ENCODE peak calls at places on chromosome 20, in four cellular contexts. One of them, this sample, is unnamed.

GRCh38 chr20:20731000-20731944 is 18.8 kb upstream of the RALGAPA2 start:
- DNase-seq in K562: no peak
- DNase-seq in GM12878: no peak
- DNase-seq in HepG2: no peak
- DNase-seq in this sample: no peak

GRCh38 chr20:37344506-37345338 is 1.2 kb upstream of the SRC start:
- DNase-seq in HepG2: peak
- DNase-seq in GM12878: no peak
- DNase-seq in K562: no peak
- DNase-seq in this sample: peak

GRCh38 chr20:45352729-45353128 is 4.5 kb upstream of the SDC4 start:
- DNase-seq in GM12878: no peak
- DNase-seq in K562: no peak
- DNase-seq in HepG2: no peak
- DNase-seq in this sample: no peak

GRCh38 chr20:37941332-37941731 is 38.4 kb downstream of the VSTM2L start:
- DNase-seq in HepG2: peak
- DNase-seq in K562: peak
- DNase-seq in GM12878: no peak
- DNase-seq in this sample: peak

GRCh38 chr20:45629496-45630100 is at the start of gene WFDC10A:
- DNase-seq in HepG2: peak
- DNase-seq in GM12878: no peak
- DNase-seq in K562: peak
- DNase-seq in this sample: peak

GRCh38 chr20:710762-711120 is 35.1 kb upstream of the SCRT2 start:
- DNase-seq in K562: no peak
- DNase-seq in HepG2: no peak
- DNase-seq in GM12878: no peak
- DNase-seq in this sample: no peak

GRCh38 chr20:57785720-57786119 is 75.9 kb upstream of the PMEPA1 start:
- DNase-seq in HepG2: no peak
- DNase-seq in GM12878: no peak
- DNase-seq in K562: no peak
- DNase-seq in this sample: no peak

GRCh38 chr20:41854765-41855164 is 236.6 kb upstream of the CHD6 start:
- DNase-seq in K562: peak
- DNase-seq in HepG2: no peak
- DNase-seq in GM12878: no peak
- DNase-seq in this sample: peak

GRCh38 chr20:40961686-40962640 is 66.7 kb upstream of the TOP1 start:
- DNase-seq in GM12878: no peak
- DNase-seq in K562: no peak
- DNase-seq in HepG2: no peak
- DNase-seq in this sample: no peak

GRCh38 chr20:5364136-5364821 is 47.5 kb upstream of the PROKR2 start:
- DNase-seq in HepG2: no peak
- DNase-seq in K562: no peak
- DNase-seq in GM12878: no peak
- DNase-seq in this sample: no peak

GRCh38 chr20:60054716-60055371 is 96.6 kb downstream of the CDH26 start:
- DNase-seq in GM12878: no peak
- DNase-seq in K562: no peak
- DNase-seq in HepG2: no peak
- DNase-seq in this sample: no peak

GRCh38 chr20:33444797-33445560 is 1.4 kb upstream of the SNTA1 start:
- DNase-seq in GM12878: no peak
- DNase-seq in HepG2: peak
- DNase-seq in K562: peak
- DNase-seq in this sample: no peak

GRCh38 chr20:44400671-44401051 is 45.2 kb downstream of the HNF4A start:
- DNase-seq in HepG2: no peak
- DNase-seq in K562: peak
- DNase-seq in GM12878: no peak
- DNase-seq in this sample: no peak

GRCh38 chr20:60569116-60569515 is 610.9 kb downstream of the CDH26 start:
- DNase-seq in K562: no peak
- DNase-seq in GM12878: no peak
- DNase-seq in HepG2: no peak
- DNase-seq in this sample: no peak

GRCh38 chr20:7470912-7471311 is 469.3 kb downstream of the HAO1 start:
- DNase-seq in GM12878: no peak
- DNase-seq in K562: no peak
- DNase-seq in HepG2: no peak
- DNase-seq in this sample: no peak

GRCh38 chr20:64139200-64140081 is 24.8 kb upstream of the MYT1 start:
- DNase-seq in K562: no peak
- DNase-seq in HepG2: no peak
- DNase-seq in GM12878: no peak
- DNase-seq in this sample: no peak

GRCh38 chr20:62010551-62011402 is 54.9 kb downstream of the TAF4 start:
- DNase-seq in HepG2: peak
- DNase-seq in K562: peak
- DNase-seq in GM12878: peak
- DNase-seq in this sample: peak

GRCh38 chr20:15065794-15066193 is 728.4 kb upstream of the FLRT3 start:
- DNase-seq in GM12878: no peak
- DNase-seq in HepG2: no peak
- DNase-seq in K562: no peak
- DNase-seq in this sample: no peak

GRCh38 chr20:15637971-15638754 is 935.1 kb downstream of the KIF16B start:
- DNase-seq in K562: no peak
- DNase-seq in GM12878: no peak
- DNase-seq in HepG2: no peak
- DNase-seq in this sample: no peak

GRCh38 chr20:3239867-3240775 is 1.1 kb upstream of the SLC4A11 start:
- DNase-seq in GM12878: no peak
- DNase-seq in HepG2: no peak
- DNase-seq in K562: no peak
- DNase-seq in this sample: no peak

GRCh38 chr20:17172826-17173420 is 53.9 kb upstream of the PCSK2 start:
- DNase-seq in HepG2: no peak
- DNase-seq in GM12878: no peak
- DNase-seq in K562: no peak
- DNase-seq in this sample: no peak
- TF ChIP-seq HDAC2 in HepG2: no peak
- TF ChIP-seq HDAC2 in GM12878: no peak
- TF ChIP-seq HDAC2 in K562: no peak
- TF ChIP-seq HDAC2 in this sample: no peak

GRCh38 chr20:25014816-25015215 is 22.3 kb upstream of the APMAP start:
- DNase-seq in GM12878: no peak
- DNase-seq in HepG2: no peak
- DNase-seq in K562: no peak
- DNase-seq in this sample: no peak
- TF ChIP-seq ESRRA in GM12878: no peak
- TF ChIP-seq ESRRA in HepG2: no peak
- TF ChIP-seq ESRRA in K562: no peak
- TF ChIP-seq ESRRA in this sample: no peak

GRCh38 chr20:47359533-47360206 is 3.2 kb upstream of the ZMYND8 start:
- DNase-seq in K562: no peak
- DNase-seq in GM12878: no peak
- DNase-seq in HepG2: no peak
- DNase-seq in this sample: no peak

GRCh38 chr20:47357296-47358051 is 975 bp upstream of the ZMYND8 start:
- DNase-seq in GM12878: no peak
- DNase-seq in HepG2: peak
- DNase-seq in K562: peak
- DNase-seq in this sample: peak

GRCh38 chr20:47358052-47358671 is 1.7 kb upstream of the ZMYND8 start:
- DNase-seq in HepG2: peak
- DNase-seq in K562: no peak
- DNase-seq in GM12878: no peak
- DNase-seq in this sample: no peak

GRCh38 chr20:47360207-47360488 is 3.6 kb upstream of the ZMYND8 start:
- DNase-seq in GM12878: no peak
- DNase-seq in K562: no peak
- DNase-seq in HepG2: peak
- DNase-seq in this sample: peak

GRCh38 chr20:47358672-47359532 is 2.4 kb upstream of the ZMYND8 start:
- DNase-seq in GM12878: no peak
- DNase-seq in HepG2: peak
- DNase-seq in K562: peak
- DNase-seq in this sample: peak
- TF ChIP-seq POLR2A in GM12878: peak
- TF ChIP-seq POLR2A in HepG2: peak
- TF ChIP-seq POLR2A in K562: peak
- TF ChIP-seq POLR2A in this sample: peak

DNA sequence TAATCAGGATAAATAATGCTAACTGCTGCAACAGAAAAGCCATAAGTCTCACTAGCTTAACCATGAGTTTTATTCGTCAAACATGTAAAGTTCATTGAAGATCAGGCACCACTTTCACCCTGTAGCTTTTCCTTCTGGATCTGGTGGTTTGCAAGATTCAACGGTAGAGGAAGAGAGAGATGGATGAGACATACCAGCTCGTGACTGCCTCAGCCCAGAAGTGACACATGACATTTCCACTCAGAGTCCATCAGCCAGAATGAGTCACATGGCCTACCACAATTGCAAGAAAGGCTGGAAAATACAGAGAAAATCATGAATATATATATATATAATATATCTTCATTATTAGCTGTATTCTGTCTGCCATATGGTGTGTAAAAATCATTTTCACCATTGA is 29.0 kb downstream of the SPTLC3 start:
- DNase-seq in GM12878: no peak
- DNase-seq in K562: no peak
- DNase-seq in HepG2: no peak
- DNase-seq in this sample: no peak
- TF ChIP-seq HDAC2 in GM12878: no peak
- TF ChIP-seq HDAC2 in K562: no peak
- TF ChIP-seq HDAC2 in HepG2: no peak
- TF ChIP-seq HDAC2 in this sample: no peak

GRCh38 chr20:49136817-49137571 is 51.1 kb downstream of the STAU1 start:
- DNase-seq in K562: peak
- DNase-seq in HepG2: peak
- DNase-seq in GM12878: no peak
- DNase-seq in this sample: no peak
- TF ChIP-seq ESRRA in K562: no peak
- TF ChIP-seq ESRRA in HepG2: no peak
- TF ChIP-seq ESRRA in GM12878: no peak
- TF ChIP-seq ESRRA in this sample: no peak

GRCh38 chr20:32357869-32358631 is at the start of gene ASXL1:
- DNase-seq in GM12878: peak
- DNase-seq in K562: peak
- DNase-seq in HepG2: peak
- DNase-seq in this sample: peak
- TF ChIP-seq POLR2A in GM12878: peak
- TF ChIP-seq POLR2A in K562: peak
- TF ChIP-seq POLR2A in HepG2: peak
- TF ChIP-seq POLR2A in this sample: peak

GRCh38 chr20:54284928-54285704 is 77.2 kb downstream of the PFDN4 start:
- DNase-seq in GM12878: no peak
- DNase-seq in HepG2: no peak
- DNase-seq in K562: no peak
- DNase-seq in this sample: no peak
- TF ChIP-seq HDAC2 in GM12878: no peak
- TF ChIP-seq HDAC2 in HepG2: no peak
- TF ChIP-seq HDAC2 in K562: no peak
- TF ChIP-seq HDAC2 in this sample: no peak

This sample was measured in A549.